ENCODE peak calls at places on chromosomes 5 and 9, in seven cellular contexts. One of them, this sample, is unnamed.

GRCh38 chr5:113280541-113280940 is 154.2 kb downstream of the TSSK1B start:
- DNase-seq in transverse colon: no peak
- DNase-seq in fibroblast of villous mesenchyme: no peak
- DNase-seq in COR-L47: no peak
- DNase-seq in head of caudate nucleus: no peak
- DNase-seq in left lung: no peak
- DNase-seq in nucleus accumbens: no peak
- DNase-seq in this sample: no peak

GRCh38 chr5:4532705-4533080 is 607.4 kb upstream of the ADAMTS16 start:
- DNase-seq in left lung: no peak
- DNase-seq in head of caudate nucleus: no peak
- DNase-seq in fibroblast of villous mesenchyme: no peak
- DNase-seq in COR-L47: no peak
- DNase-seq in nucleus accumbens: no peak
- DNase-seq in transverse colon: no peak
- DNase-seq in this sample: no peak

GRCh38 chr5:1950096-1950707 is 67.5 kb upstream of the IRX4 start:
- DNase-seq in fibroblast of villous mesenchyme: no peak
- DNase-seq in nucleus accumbens: no peak
- DNase-seq in transverse colon: no peak
- DNase-seq in left lung: no peak
- DNase-seq in head of caudate nucleus: no peak
- DNase-seq in COR-L47: no peak
- DNase-seq in this sample: no peak

GRCh38 chr9:70580593-70581195 is 166.2 kb upstream of the KLF9 start:
- DNase-seq in head of caudate nucleus: no peak
- DNase-seq in nucleus accumbens: no peak
- DNase-seq in left lung: no peak
- DNase-seq in COR-L47: no peak
- DNase-seq in transverse colon: no peak
- DNase-seq in fibroblast of villous mesenchyme: no peak
- DNase-seq in this sample: no peak

GRCh38 chr9:133634024-133634691 is 2.0 kb upstream of the DBH start:
- DNase-seq in fibroblast of villous mesenchyme: no peak
- DNase-seq in left lung: no peak
- DNase-seq in COR-L47: peak
- DNase-seq in head of caudate nucleus: no peak
- DNase-seq in nucleus accumbens: no peak
- DNase-seq in transverse colon: no peak
- DNase-seq in this sample: no peak

GRCh38 chr5:33828611-33829286 is 63.0 kb downstream of the ADAMTS12 start:
- DNase-seq in transverse colon: no peak
- DNase-seq in head of caudate nucleus: no peak
- DNase-seq in nucleus accumbens: no peak
- DNase-seq in left lung: no peak
- DNase-seq in COR-L47: no peak
- DNase-seq in fibroblast of villous mesenchyme: no peak
- DNase-seq in this sample: no peak

GRCh38 chr9:120625222-120625621 is 45.3 kb upstream of the CDK5RAP2 start:
- DNase-seq in transverse colon: no peak
- DNase-seq in nucleus accumbens: no peak
- DNase-seq in COR-L47: no peak
- DNase-seq in left lung: no peak
- DNase-seq in head of caudate nucleus: no peak
- DNase-seq in fibroblast of villous mesenchyme: peak
- DNase-seq in this sample: no peak

GRCh38 chr5:175873090-175873454 is 1.7 kb downstream of the CPLX2 start:
- DNase-seq in fibroblast of villous mesenchyme: no peak
- DNase-seq in transverse colon: no peak
- DNase-seq in left lung: no peak
- DNase-seq in nucleus accumbens: no peak
- DNase-seq in head of caudate nucleus: peak
- DNase-seq in COR-L47: peak
- DNase-seq in this sample: peak

GRCh38 chr5:57366744-57367143 is 115.9 kb downstream of the ACTBL2 start:
- DNase-seq in left lung: no peak
- DNase-seq in transverse colon: no peak
- DNase-seq in fibroblast of villous mesenchyme: peak
- DNase-seq in COR-L47: no peak
- DNase-seq in nucleus accumbens: no peak
- DNase-seq in head of caudate nucleus: no peak
- DNase-seq in this sample: no peak

GRCh38 chr5:37090123-37090726 is 159.0 kb downstream of the CPLANE1 start:
- DNase-seq in COR-L47: no peak
- DNase-seq in transverse colon: no peak
- DNase-seq in nucleus accumbens: no peak
- DNase-seq in head of caudate nucleus: no peak
- DNase-seq in left lung: no peak
- DNase-seq in fibroblast of villous mesenchyme: no peak
- DNase-seq in this sample: no peak

GRCh38 chr5:175842947-175843793 is 28.2 kb upstream of the CPLX2 start:
- DNase-seq in left lung: no peak
- DNase-seq in head of caudate nucleus: no peak
- DNase-seq in nucleus accumbens: no peak
- DNase-seq in fibroblast of villous mesenchyme: peak
- DNase-seq in transverse colon: no peak
- DNase-seq in COR-L47: no peak
- DNase-seq in this sample: no peak

GRCh38 chr5:72622152-72622760 is 115.0 kb upstream of the ZNF366 start:
- DNase-seq in head of caudate nucleus: no peak
- DNase-seq in nucleus accumbens: no peak
- DNase-seq in left lung: no peak
- DNase-seq in fibroblast of villous mesenchyme: no peak
- DNase-seq in transverse colon: no peak
- DNase-seq in COR-L47: no peak
- DNase-seq in this sample: no peak

GRCh38 chr9:71552480-71552879 is 215.8 kb downstream of the CEMIP2 start:
- DNase-seq in transverse colon: no peak
- DNase-seq in head of caudate nucleus: no peak
- DNase-seq in nucleus accumbens: no peak
- DNase-seq in fibroblast of villous mesenchyme: no peak
- DNase-seq in left lung: no peak
- DNase-seq in COR-L47: peak
- DNase-seq in this sample: peak

GRCh38 chr5:179222246-179223017 is 122.8 kb downstream of the ADAMTS2 start:
- DNase-seq in nucleus accumbens: no peak
- DNase-seq in transverse colon: no peak
- DNase-seq in COR-L47: no peak
- DNase-seq in head of caudate nucleus: no peak
- DNase-seq in fibroblast of villous mesenchyme: no peak
- DNase-seq in left lung: peak
- DNase-seq in this sample: no peak

GRCh38 chr9:92100237-92100911 is 14.8 kb downstream of the SPTLC1 start:
- DNase-seq in transverse colon: no peak
- DNase-seq in COR-L47: no peak
- DNase-seq in fibroblast of villous mesenchyme: peak
- DNase-seq in nucleus accumbens: no peak
- DNase-seq in head of caudate nucleus: no peak
- DNase-seq in left lung: no peak
- DNase-seq in this sample: no peak

GRCh38 chr9:80158150-80158549 is 586.4 kb downstream of the TLE4 start:
- DNase-seq in head of caudate nucleus: no peak
- DNase-seq in COR-L47: no peak
- DNase-seq in left lung: no peak
- DNase-seq in nucleus accumbens: no peak
- DNase-seq in transverse colon: no peak
- DNase-seq in fibroblast of villous mesenchyme: no peak
- DNase-seq in this sample: no peak

GRCh38 chr5:39430461-39430860 is 5.7 kb upstream of the DAB2 start:
- DNase-seq in COR-L47: no peak
- DNase-seq in transverse colon: no peak
- DNase-seq in left lung: no peak
- DNase-seq in fibroblast of villous mesenchyme: no peak
- DNase-seq in head of caudate nucleus: no peak
- DNase-seq in nucleus accumbens: no peak
- DNase-seq in this sample: no peak

GRCh38 chr9:70079364-70080103 is 35.9 kb downstream of the MAMDC2 start:
- DNase-seq in nucleus accumbens: no peak
- DNase-seq in COR-L47: peak
- DNase-seq in left lung: no peak
- DNase-seq in fibroblast of villous mesenchyme: peak
- DNase-seq in transverse colon: no peak
- DNase-seq in head of caudate nucleus: no peak
- DNase-seq in this sample: no peak

GRCh38 chr5:81994679-81995078 is 22.9 kb downstream of the ATG10 start:
- DNase-seq in head of caudate nucleus: no peak
- DNase-seq in COR-L47: no peak
- DNase-seq in fibroblast of villous mesenchyme: no peak
- DNase-seq in left lung: no peak
- DNase-seq in transverse colon: no peak
- DNase-seq in nucleus accumbens: no peak
- DNase-seq in this sample: no peak

GRCh38 chr5:16160706-16161105 is 18.9 kb downstream of the MARCHF11 start:
- DNase-seq in transverse colon: no peak
- DNase-seq in nucleus accumbens: no peak
- DNase-seq in left lung: no peak
- DNase-seq in head of caudate nucleus: peak
- DNase-seq in fibroblast of villous mesenchyme: peak
- DNase-seq in COR-L47: peak
- DNase-seq in this sample: peak

GRCh38 chr5:160359816-160360215 is 10.6 kb downstream of the C1QTNF2 start:
- DNase-seq in transverse colon: peak
- DNase-seq in left lung: no peak
- DNase-seq in fibroblast of villous mesenchyme: no peak
- DNase-seq in nucleus accumbens: no peak
- DNase-seq in COR-L47: no peak
- DNase-seq in head of caudate nucleus: no peak
- DNase-seq in this sample: no peak

GRCh38 chr5:158978061-158978745 is 121.5 kb downstream of the EBF1 start:
- DNase-seq in fibroblast of villous mesenchyme: no peak
- DNase-seq in transverse colon: no peak
- DNase-seq in head of caudate nucleus: no peak
- DNase-seq in left lung: no peak
- DNase-seq in nucleus accumbens: no peak
- DNase-seq in COR-L47: no peak
- DNase-seq in this sample: no peak